ENCODE peak calls at places on chromosome 14, in eight cellular contexts. One of them, this sample, is unnamed.

GRCh38 chr14:77991128-77991772 is 178.9 kb upstream of the NRXN3 start:
- DNase-seq in T-helper 2 cell: no peak
- DNase-seq in AG04450: no peak
- DNase-seq in iris pigment epithelial cell: no peak
- DNase-seq in T-helper 17 cell: no peak
- DNase-seq in NCI-H1092 treated with DMSO at 0.1 percent for 48 hours: no peak
- DNase-seq in amniotic stem cell: no peak
- DNase-seq in body of pancreas: no peak
- DNase-seq in this sample: no peak

GRCh38 chr14:92677087-92677668 is 71.2 kb downstream of the LGMN start:
- DNase-seq in AG04450: no peak
- DNase-seq in T-helper 2 cell: no peak
- DNase-seq in body of pancreas: no peak
- DNase-seq in amniotic stem cell: no peak
- DNase-seq in NCI-H1092 treated with DMSO at 0.1 percent for 48 hours: no peak
- DNase-seq in T-helper 17 cell: no peak
- DNase-seq in iris pigment epithelial cell: no peak
- DNase-seq in this sample: no peak

GRCh38 chr14:67583711-67584644 is 16.1 kb downstream of the PIGH start:
- DNase-seq in iris pigment epithelial cell: peak
- DNase-seq in AG04450: no peak
- DNase-seq in T-helper 17 cell: no peak
- DNase-seq in amniotic stem cell: peak
- DNase-seq in T-helper 2 cell: no peak
- DNase-seq in body of pancreas: no peak
- DNase-seq in NCI-H1092 treated with DMSO at 0.1 percent for 48 hours: peak
- DNase-seq in this sample: peak

GRCh38 chr14:33475623-33476022 is 475.3 kb downstream of the EGLN3 start:
- DNase-seq in body of pancreas: peak
- DNase-seq in T-helper 17 cell: no peak
- DNase-seq in iris pigment epithelial cell: peak
- DNase-seq in amniotic stem cell: no peak
- DNase-seq in NCI-H1092 treated with DMSO at 0.1 percent for 48 hours: peak
- DNase-seq in T-helper 2 cell: no peak
- DNase-seq in AG04450: no peak
- DNase-seq in this sample: peak

GRCh38 chr14:106691601-106692291 is 1165.4 kb downstream of the TMEM121 start:
- DNase-seq in iris pigment epithelial cell: no peak
- DNase-seq in body of pancreas: peak
- DNase-seq in T-helper 2 cell: peak
- DNase-seq in amniotic stem cell: no peak
- DNase-seq in T-helper 17 cell: peak
- DNase-seq in AG04450: no peak
- DNase-seq in NCI-H1092 treated with DMSO at 0.1 percent for 48 hours: no peak
- DNase-seq in this sample: no peak

GRCh38 chr14:43579743-43580142 is 927.3 kb downstream of the FSCB start:
- DNase-seq in T-helper 2 cell: no peak
- DNase-seq in body of pancreas: no peak
- DNase-seq in iris pigment epithelial cell: no peak
- DNase-seq in T-helper 17 cell: no peak
- DNase-seq in AG04450: no peak
- DNase-seq in NCI-H1092 treated with DMSO at 0.1 percent for 48 hours: no peak
- DNase-seq in amniotic stem cell: no peak
- DNase-seq in this sample: no peak

GRCh38 chr14:68951051-68951797 is 27.9 kb downstream of the ACTN1 start:
- DNase-seq in body of pancreas: peak
- DNase-seq in amniotic stem cell: peak
- DNase-seq in NCI-H1092 treated with DMSO at 0.1 percent for 48 hours: no peak
- DNase-seq in AG04450: peak
- DNase-seq in T-helper 17 cell: no peak
- DNase-seq in T-helper 2 cell: no peak
- DNase-seq in iris pigment epithelial cell: peak
- DNase-seq in this sample: no peak

GRCh38 chr14:100278702-100279101 is 27.5 kb downstream of the SLC25A29 start:
- DNase-seq in NCI-H1092 treated with DMSO at 0.1 percent for 48 hours: no peak
- DNase-seq in AG04450: no peak
- DNase-seq in T-helper 2 cell: no peak
- DNase-seq in body of pancreas: no peak
- DNase-seq in T-helper 17 cell: no peak
- DNase-seq in iris pigment epithelial cell: peak
- DNase-seq in amniotic stem cell: no peak
- DNase-seq in this sample: no peak

GRCh38 chr14:91245029-91245428 is 525 bp upstream of the GPR68 start:
- DNase-seq in T-helper 17 cell: peak
- DNase-seq in AG04450: no peak
- DNase-seq in amniotic stem cell: no peak
- DNase-seq in T-helper 2 cell: no peak
- DNase-seq in body of pancreas: no peak
- DNase-seq in iris pigment epithelial cell: no peak
- DNase-seq in NCI-H1092 treated with DMSO at 0.1 percent for 48 hours: no peak
- DNase-seq in this sample: no peak

GRCh38 chr14:92058006-92058917 is 18.4 kb upstream of the TRIP11 start:
- DNase-seq in AG04450: no peak
- DNase-seq in T-helper 17 cell: no peak
- DNase-seq in NCI-H1092 treated with DMSO at 0.1 percent for 48 hours: no peak
- DNase-seq in body of pancreas: no peak
- DNase-seq in T-helper 2 cell: no peak
- DNase-seq in iris pigment epithelial cell: no peak
- DNase-seq in amniotic stem cell: no peak
- DNase-seq in this sample: no peak

GRCh38 chr14:30077946-30078345 is 150.3 kb upstream of the PRKD1 start:
- DNase-seq in T-helper 2 cell: no peak
- DNase-seq in body of pancreas: no peak
- DNase-seq in NCI-H1092 treated with DMSO at 0.1 percent for 48 hours: no peak
- DNase-seq in iris pigment epithelial cell: no peak
- DNase-seq in amniotic stem cell: no peak
- DNase-seq in AG04450: no peak
- DNase-seq in T-helper 17 cell: no peak
- DNase-seq in this sample: no peak

GRCh38 chr14:49946320-49947141 is 53.6 kb downstream of the ARF6 start:
- DNase-seq in AG04450: no peak
- DNase-seq in amniotic stem cell: peak
- DNase-seq in T-helper 2 cell: no peak
- DNase-seq in iris pigment epithelial cell: peak
- DNase-seq in NCI-H1092 treated with DMSO at 0.1 percent for 48 hours: peak
- DNase-seq in T-helper 17 cell: no peak
- DNase-seq in body of pancreas: peak
- DNase-seq in this sample: peak

GRCh38 chr14:22838631-22839041 is 2.3 kb downstream of the MMP14 start:
- DNase-seq in T-helper 2 cell: no peak
- DNase-seq in amniotic stem cell: no peak
- DNase-seq in NCI-H1092 treated with DMSO at 0.1 percent for 48 hours: no peak
- DNase-seq in AG04450: no peak
- DNase-seq in T-helper 17 cell: no peak
- DNase-seq in body of pancreas: no peak
- DNase-seq in iris pigment epithelial cell: peak
- DNase-seq in this sample: no peak

GRCh38 chr14:101478096-101478495 is 83.2 kb upstream of the DIO3 start:
- DNase-seq in body of pancreas: peak
- DNase-seq in T-helper 17 cell: no peak
- DNase-seq in iris pigment epithelial cell: no peak
- DNase-seq in amniotic stem cell: no peak
- DNase-seq in AG04450: no peak
- DNase-seq in T-helper 2 cell: no peak
- DNase-seq in NCI-H1092 treated with DMSO at 0.1 percent for 48 hours: no peak
- DNase-seq in this sample: no peak

GRCh38 chr14:57355081-57355480 is 35.3 kb upstream of the NAA30 start:
- DNase-seq in T-helper 17 cell: no peak
- DNase-seq in AG04450: no peak
- DNase-seq in amniotic stem cell: no peak
- DNase-seq in body of pancreas: no peak
- DNase-seq in iris pigment epithelial cell: no peak
- DNase-seq in T-helper 2 cell: no peak
- DNase-seq in NCI-H1092 treated with DMSO at 0.1 percent for 48 hours: no peak
- DNase-seq in this sample: no peak

GRCh38 chr14:69287096-69287991 is 27.4 kb downstream of the GALNT16 start:
- DNase-seq in AG04450: no peak
- DNase-seq in NCI-H1092 treated with DMSO at 0.1 percent for 48 hours: peak
- DNase-seq in T-helper 2 cell: no peak
- DNase-seq in iris pigment epithelial cell: peak
- DNase-seq in body of pancreas: no peak
- DNase-seq in amniotic stem cell: no peak
- DNase-seq in T-helper 17 cell: no peak
- DNase-seq in this sample: no peak

GRCh38 chr14:65425885-65426284 is 13.4 kb downstream of the FUT8 start:
- DNase-seq in AG04450: no peak
- DNase-seq in T-helper 17 cell: no peak
- DNase-seq in NCI-H1092 treated with DMSO at 0.1 percent for 48 hours: no peak
- DNase-seq in body of pancreas: no peak
- DNase-seq in amniotic stem cell: no peak
- DNase-seq in iris pigment epithelial cell: no peak
- DNase-seq in T-helper 2 cell: no peak
- DNase-seq in this sample: no peak

GRCh38 chr14:72528059-72528950 is 365.6 kb downstream of the DPF3 start:
- DNase-seq in NCI-H1092 treated with DMSO at 0.1 percent for 48 hours: no peak
- DNase-seq in body of pancreas: no peak
- DNase-seq in iris pigment epithelial cell: peak
- DNase-seq in amniotic stem cell: no peak
- DNase-seq in AG04450: no peak
- DNase-seq in T-helper 2 cell: no peak
- DNase-seq in T-helper 17 cell: no peak
- DNase-seq in this sample: no peak

GRCh38 chr14:66371776-66372175 is 114.4 kb upstream of the CCDC196 start:
- DNase-seq in amniotic stem cell: no peak
- DNase-seq in NCI-H1092 treated with DMSO at 0.1 percent for 48 hours: no peak
- DNase-seq in iris pigment epithelial cell: no peak
- DNase-seq in T-helper 17 cell: no peak
- DNase-seq in AG04450: no peak
- DNase-seq in T-helper 2 cell: no peak
- DNase-seq in body of pancreas: no peak
- DNase-seq in this sample: no peak

GRCh38 chr14:100102156-100102785 is 37.0 kb downstream of the EVL start:
- DNase-seq in body of pancreas: no peak
- DNase-seq in T-helper 17 cell: no peak
- DNase-seq in amniotic stem cell: no peak
- DNase-seq in NCI-H1092 treated with DMSO at 0.1 percent for 48 hours: no peak
- DNase-seq in AG04450: no peak
- DNase-seq in T-helper 2 cell: no peak
- DNase-seq in iris pigment epithelial cell: no peak
- DNase-seq in this sample: no peak

GRCh38 chr14:56057071-56057865 is 60.9 kb upstream of the PELI2 start:
- DNase-seq in body of pancreas: no peak
- DNase-seq in T-helper 2 cell: no peak
- DNase-seq in amniotic stem cell: no peak
- DNase-seq in iris pigment epithelial cell: no peak
- DNase-seq in T-helper 17 cell: no peak
- DNase-seq in NCI-H1092 treated with DMSO at 0.1 percent for 48 hours: peak
- DNase-seq in AG04450: no peak
- DNase-seq in this sample: no peak

This sample was measured in pulmonary artery endothelial cell.